ENCODE peak calls at places on chromosome 21, in eight cellular contexts. E is HL-60, M is endothelial cell, B is right lobe of liver, N is GM06990, G is heart left ventricle, D is B cell, Y is tibial artery. J is an unnamed sample.
A peak's percentile ranks its signal among the peaks of the same experiment; 100 is the strongest.

GRCh38 chr21:45362077-45362747 is 42.8 kb upstream of the COL18A1 start:
- DNase-seq in N (no peak), E (no peak), Y (no peak), M (no peak), G (no peak), B (no peak), D (no peak), J (no peak)

GRCh38 chr21:42837421-42838211 is 41.7 kb downstream of the WDR4 start:
- DNase-seq in N (no peak), E (no peak), D (no peak), B (peak; percentile 62), Y (no peak), G (peak; percentile 15), M (no peak), J (no peak)

GRCh38 chr21:44920694-44921604 is at the start of gene ITGB2:
- DNase-seq in G (no peak), E (peak; percentile 96), N (peak; percentile 72), Y (no peak), D (peak; percentile 86), B (no peak), M (no peak), J (no peak)

GRCh38 chr21:15139881-15140280 is 75.1 kb upstream of the NRIP1 start:
- DNase-seq in G (no peak), D (no peak), Y (no peak), M (no peak), N (no peak), B (no peak), E (no peak), J (no peak)

GRCh38 chr21:42254631-42255030 is 35.7 kb downstream of the ABCG1 start:
- DNase-seq in G (no peak), M (no peak), E (no peak), D (no peak), Y (no peak), B (no peak), N (no peak), J (no peak)

GRCh38 chr21:29133796-29134195 is 3.4 kb downstream of the MAP3K7CL start:
- DNase-seq in E (no peak), Y (no peak), M (no peak), N (no peak), D (no peak), B (no peak), G (no peak), J (no peak)

GRCh38 chr21:34544032-34544496 is 32.1 kb upstream of the KCNE1 start:
- DNase-seq in D (no peak), M (peak; percentile 76), N (peak; percentile 42), G (peak; percentile 63), B (peak; percentile 91), E (peak; percentile 68), Y (no peak), J (no peak)

GRCh38 chr21:31340942-31341487 is 3.0 kb downstream of the TIAM1 start:
- DNase-seq in B (no peak), G (no peak), E (no peak), M (no peak), D (no peak), Y (no peak), N (no peak), J (no peak)

GRCh38 chr21:34996304-34997081 is 52.6 kb downstream of the RUNX1 start:
- DNase-seq in E (no peak), Y (peak; percentile 74), M (no peak), D (no peak), G (no peak), B (no peak), N (no peak), J (no peak)

GRCh38 chr21:44510508-44511218 is 29.3 kb downstream of the KRTAP10-1 start:
- DNase-seq in Y (peak; percentile 67), D (peak; percentile 64), M (peak; percentile 86), G (peak; percentile 45), N (peak; percentile 64), E (peak; percentile 29), B (peak; percentile 77), J (peak; percentile 90)

GRCh38 chr21:14864211-14865021 is 200.4 kb downstream of the NRIP1 start:
- DNase-seq in G (peak; percentile 66), N (peak; percentile 41), B (peak; percentile 88), Y (no peak), M (peak; percentile 68), D (no peak), E (no peak), J (no peak)

GRCh38 chr21:42777757-42778344 is 101.5 kb downstream of the WDR4 start:
- DNase-seq in M (no peak), B (no peak), E (no peak), Y (no peak), N (no peak), D (peak; percentile 82), G (no peak), J (no peak)

GRCh38 chr21:44265734-44266270 is 4.1 kb upstream of the DNMT3L start:
- DNase-seq in E (no peak), D (no peak), G (no peak), Y (no peak), M (no peak), N (no peak), B (no peak), J (no peak)

GRCh38 chr21:44730028-44730395 is 18.6 kb upstream of the TSPEAR start:
- DNase-seq in G (no peak), M (no peak), Y (no peak), B (no peak), E (no peak), N (no peak), D (no peak), J (no peak)

GRCh38 chr21:18403685-18404084 is at the start of gene TMPRSS15:
- DNase-seq in M (no peak), N (no peak), G (no peak), D (no peak), Y (no peak), E (no peak), B (no peak), J (no peak)

DNA sequence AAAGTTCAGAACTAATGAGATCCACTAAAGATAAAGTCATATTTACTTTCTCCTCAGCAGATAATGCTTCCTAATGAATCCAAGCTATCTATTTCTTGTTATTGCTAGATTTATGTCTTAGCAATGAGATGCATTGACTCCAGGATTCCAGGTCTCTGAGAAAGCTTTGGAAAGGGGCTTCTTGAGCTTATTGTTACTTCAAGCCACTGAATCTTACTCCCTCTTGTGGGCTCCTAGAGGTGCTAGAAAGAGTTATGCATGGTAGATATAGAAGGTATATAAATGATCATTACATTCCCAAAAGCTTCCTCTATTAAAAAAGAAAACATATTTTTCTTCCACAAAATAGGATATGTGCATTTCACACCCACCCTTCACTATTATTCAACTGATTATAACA is 246.4 kb upstream of the ADAMTS5 start:
- DNase-seq in Y (no peak), G (no peak), E (no peak), M (no peak), D (no peak), B (no peak), N (no peak), J (no peak)
- TF ChIP-seq CTCF in Y (no peak), G (no peak), E (no peak), M (no peak), D (no peak), B (no peak), N (no peak), J (peak; percentile 19)

DNA sequence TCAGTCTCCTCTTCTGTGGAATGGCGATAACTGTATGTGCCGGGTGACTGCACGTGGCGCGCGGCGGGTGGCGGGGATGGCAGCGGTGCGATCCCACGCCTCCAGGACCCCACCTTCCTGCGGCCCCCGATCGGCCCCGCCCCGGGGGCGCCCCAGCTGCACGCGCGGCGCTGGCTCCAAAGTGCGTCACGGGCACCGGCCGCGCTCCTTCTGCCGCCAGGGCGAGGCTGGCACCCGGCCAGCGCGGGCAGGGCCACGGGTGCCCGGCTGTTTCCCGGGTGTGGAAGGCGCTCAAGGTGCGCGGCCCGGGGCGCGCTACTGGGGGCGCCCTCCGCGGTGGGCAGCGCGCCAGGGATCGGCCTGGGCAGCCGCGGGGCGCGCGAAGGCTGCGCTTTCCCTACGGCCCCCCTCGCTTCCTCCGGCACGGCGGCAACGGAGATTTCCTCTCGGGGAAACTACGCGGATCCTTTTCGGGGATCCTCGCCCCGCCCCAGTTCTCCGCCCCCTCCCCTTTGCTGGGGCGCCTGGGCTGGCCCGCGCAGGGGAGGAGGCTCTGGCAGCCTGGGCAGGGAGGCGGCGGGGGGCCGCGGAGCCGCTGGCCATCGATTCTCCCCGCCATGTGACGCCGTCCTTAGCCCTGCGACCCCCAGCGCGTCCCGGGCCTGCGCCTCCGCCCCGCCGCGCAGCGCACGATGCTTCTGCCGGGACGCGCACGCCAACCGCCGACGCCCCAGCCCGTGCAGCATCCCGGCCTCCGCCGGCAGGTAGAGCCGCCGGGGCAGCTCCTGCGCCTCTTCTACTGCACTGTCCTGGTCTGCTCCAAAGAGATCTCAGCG is at the start of gene EVA1C:
- DNase-seq in N (peak; percentile 13), Y (peak; percentile 90), B (peak; percentile 75), G (peak; percentile 82), M (peak; percentile 20), E (no peak), D (no peak), J (no peak)
- TF ChIP-seq CTCF in N (no peak), Y (peak; percentile 15), B (peak; percentile 6), G (peak; percentile 9), M (no peak), E (no peak), D (no peak), J (no peak)

GRCh38 chr21:36260802-36261201 is 59.2 kb upstream of the MORC3 start:
- DNase-seq in G (no peak), E (no peak), Y (no peak), N (no peak), B (no peak), D (no peak), M (no peak), J (no peak)
- TF ChIP-seq CTCF in G (no peak), E (no peak), Y (no peak), N (no peak), B (no peak), D (peak; percentile 44), M (peak; percentile 2), J (no peak)

GRCh38 chr21:37717534-37717933 is 198.7 kb downstream of the KCNJ6 start:
- DNase-seq in Y (no peak), E (no peak), M (no peak), G (no peak), B (no peak), N (no peak), D (no peak), J (no peak)

GRCh38 chr21:37711294-37711844 is 204.9 kb downstream of the KCNJ6 start:
- DNase-seq in M (no peak), B (no peak), Y (no peak), D (no peak), E (no peak), N (no peak), G (no peak), J (no peak)

GRCh38 chr21:37710555-37711293 is 205.5 kb downstream of the KCNJ6 start:
- DNase-seq in G (no peak), D (no peak), M (no peak), N (no peak), E (no peak), B (no peak), Y (peak; percentile 68), J (no peak)

DNA sequence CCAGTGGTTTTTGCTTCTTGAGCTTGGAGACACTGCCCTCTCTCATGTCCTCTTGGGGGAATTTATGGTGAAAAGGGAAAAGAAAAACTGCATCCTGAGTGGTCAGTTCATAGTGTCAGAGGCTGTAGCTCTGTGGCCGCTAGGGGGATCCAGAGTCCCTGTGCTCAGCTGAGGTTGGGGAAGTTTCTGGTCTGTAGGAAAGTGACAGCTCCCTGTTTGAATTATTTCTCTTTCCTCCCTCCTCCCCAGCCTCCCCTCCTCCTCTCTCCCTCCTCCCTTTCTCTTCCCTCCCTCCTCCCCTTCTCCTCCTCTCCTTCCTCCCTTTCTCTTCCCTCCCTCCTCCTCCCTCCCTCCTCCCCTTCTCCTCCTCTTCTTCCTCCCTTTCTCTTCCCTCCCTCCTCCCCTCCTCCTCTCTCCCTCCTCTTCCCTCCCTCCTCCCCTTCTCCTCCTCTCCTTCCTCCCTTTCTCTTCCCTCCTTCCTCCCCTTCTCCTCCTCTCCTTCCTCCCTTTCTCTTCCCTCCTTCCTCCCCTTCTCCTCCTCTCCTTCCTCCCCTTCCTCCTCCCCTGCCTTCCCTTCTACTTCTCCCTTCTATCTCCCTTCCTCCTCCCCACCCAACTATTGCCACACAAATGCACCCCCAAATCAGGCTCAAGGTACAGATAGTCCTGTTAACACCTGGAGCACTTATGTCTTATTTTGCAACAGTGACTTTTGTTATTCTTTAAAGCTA is 203.9 kb downstream of the KCNJ6 start:
- DNase-seq in N (no peak), G (peak; percentile 67), D (no peak), Y (peak; percentile 80), E (peak; percentile 8), B (peak; percentile 58), M (peak; percentile 81), J (no peak)
- TF ChIP-seq CTCF in N (peak; percentile 95), G (peak; percentile 73), D (peak; percentile 57), Y (peak; percentile 89), E (peak; percentile 97), B (peak; percentile 76), M (peak; percentile 72), J (peak; percentile 77)

J was measured in D721Med.